ENCODE peak calls at places on chromosomes 16 and 17, in six cellular contexts. One of them, this sample, is unnamed. For H4K20me1, the result is how much of the 10 kb centered on the place peaks cover.

GRCh38 chr17:7803981-7804380 is 30.0 kb upstream of the KDM6B start:
- DNase-seq in H9: peak
- DNase-seq in GM23338: peak
- DNase-seq in fibroblast of lung: no peak
- DNase-seq in mammary epithelial cell: peak
- DNase-seq in IMR-90: no peak
- DNase-seq in this sample: no peak

GRCh38 chr17:4679652-4680051 is 24.3 kb downstream of the PELP1 start:
- DNase-seq in H9: no peak
- DNase-seq in GM23338: no peak
- DNase-seq in fibroblast of lung: peak
- DNase-seq in mammary epithelial cell: peak
- DNase-seq in IMR-90: peak
- DNase-seq in this sample: no peak

GRCh38 chr17:28482551-28483199 is 9.2 kb downstream of the SLC13A2 start:
- DNase-seq in H9: no peak
- DNase-seq in GM23338: no peak
- DNase-seq in fibroblast of lung: no peak
- DNase-seq in mammary epithelial cell: no peak
- DNase-seq in IMR-90: no peak
- DNase-seq in this sample: no peak

GRCh38 chr16:87409781-87410180 is 17.6 kb downstream of the MAP1LC3B start:
- DNase-seq in H9: no peak
- DNase-seq in GM23338: no peak
- DNase-seq in fibroblast of lung: no peak
- DNase-seq in mammary epithelial cell: no peak
- DNase-seq in IMR-90: no peak
- DNase-seq in this sample: no peak

GRCh38 chr17:9011001-9011400 is 10.3 kb upstream of the NTN1 start:
- DNase-seq in H9: no peak
- DNase-seq in GM23338: no peak
- DNase-seq in fibroblast of lung: no peak
- DNase-seq in mammary epithelial cell: no peak
- DNase-seq in IMR-90: no peak
- DNase-seq in this sample: no peak

GRCh38 chr17:80921159-80921558 is 70.5 kb upstream of the CHMP6 start:
- DNase-seq in H9: no peak
- DNase-seq in GM23338: no peak
- DNase-seq in fibroblast of lung: no peak
- DNase-seq in mammary epithelial cell: no peak
- DNase-seq in IMR-90: no peak
- DNase-seq in this sample: no peak

GRCh38 chr16:106623-107324 is 28.7 kb downstream of the MPG start:
- DNase-seq in H9: peak
- DNase-seq in GM23338: peak
- DNase-seq in fibroblast of lung: peak
- DNase-seq in mammary epithelial cell: peak
- DNase-seq in IMR-90: peak
- DNase-seq in this sample: peak

GRCh38 chr16:55333690-55334089 is 9.7 kb downstream of the IRX6 start:
- DNase-seq in H9: no peak
- DNase-seq in GM23338: no peak
- DNase-seq in fibroblast of lung: no peak
- DNase-seq in mammary epithelial cell: no peak
- DNase-seq in IMR-90: no peak
- DNase-seq in this sample: no peak

GRCh38 chr16:72210072-72210471 is 38.1 kb upstream of the PMFBP1 start:
- DNase-seq in H9: no peak
- DNase-seq in GM23338: no peak
- DNase-seq in fibroblast of lung: no peak
- DNase-seq in mammary epithelial cell: no peak
- DNase-seq in IMR-90: no peak
- DNase-seq in this sample: no peak

GRCh38 chr17:66347661-66348604 is 45.5 kb downstream of the PRKCA start:
- DNase-seq in H9: no peak
- DNase-seq in GM23338: no peak
- DNase-seq in fibroblast of lung: peak
- DNase-seq in mammary epithelial cell: peak
- DNase-seq in IMR-90: peak
- DNase-seq in this sample: no peak

GRCh38 chr17:8372422-8372821 is 4.1 kb downstream of the KRABD2 start:
- DNase-seq in H9: no peak
- DNase-seq in GM23338: no peak
- DNase-seq in fibroblast of lung: no peak
- DNase-seq in mammary epithelial cell: peak
- DNase-seq in IMR-90: no peak
- DNase-seq in this sample: no peak

GRCh38 chr17:38868095-38868967 is 1.5 kb upstream of the LASP1 start:
- DNase-seq in H9: no peak
- DNase-seq in GM23338: peak
- DNase-seq in fibroblast of lung: peak
- DNase-seq in mammary epithelial cell: no peak
- DNase-seq in IMR-90: peak
- DNase-seq in this sample: peak

GRCh38 chr17:41645371-41646063 is 21.1 kb upstream of the KRT17 start:
- DNase-seq in H9: no peak
- DNase-seq in GM23338: no peak
- DNase-seq in fibroblast of lung: peak
- DNase-seq in mammary epithelial cell: peak
- DNase-seq in IMR-90: peak
- DNase-seq in this sample: no peak

GRCh38 chr16:9969580-9969979 is 212.6 kb downstream of the GRIN2A start:
- DNase-seq in H9: no peak
- DNase-seq in GM23338: no peak
- DNase-seq in fibroblast of lung: no peak
- DNase-seq in mammary epithelial cell: no peak
- DNase-seq in IMR-90: no peak
- DNase-seq in this sample: no peak

GRCh38 chr16:31474173-31474714 is 2.3 kb downstream of the TGFB1I1 start:
- DNase-seq in H9: no peak
- DNase-seq in GM23338: no peak
- DNase-seq in fibroblast of lung: peak
- DNase-seq in mammary epithelial cell: no peak
- DNase-seq in IMR-90: peak
- DNase-seq in this sample: no peak

GRCh38 chr17:50290074-50290702 is 15.9 kb downstream of the TMEM92 start:
- DNase-seq in H9: no peak
- DNase-seq in GM23338: no peak
- DNase-seq in fibroblast of lung: peak
- DNase-seq in mammary epithelial cell: peak
- DNase-seq in IMR-90: peak
- DNase-seq in this sample: no peak

GRCh38 chr17:73227379-73227778 is 34.3 kb downstream of the CPSF4L start:
- DNase-seq in H9: no peak
- DNase-seq in GM23338: no peak
- DNase-seq in fibroblast of lung: no peak
- DNase-seq in mammary epithelial cell: no peak
- DNase-seq in IMR-90: no peak
- DNase-seq in this sample: no peak

GRCh38 chr17:73228748-73229236 is 32.9 kb downstream of the CPSF4L start:
- DNase-seq in H9: no peak
- DNase-seq in GM23338: peak
- DNase-seq in fibroblast of lung: peak
- DNase-seq in mammary epithelial cell: peak
- DNase-seq in IMR-90: peak
- DNase-seq in this sample: no peak

GRCh38 chr17:73224663-73225305 is 31.9 kb downstream of the COG1 start:
- DNase-seq in H9: no peak
- DNase-seq in GM23338: no peak
- DNase-seq in fibroblast of lung: no peak
- DNase-seq in mammary epithelial cell: peak
- DNase-seq in IMR-90: no peak
- DNase-seq in this sample: no peak

GRCh38 chr17:73227944-73228343 is 33.7 kb downstream of the CPSF4L start:
- DNase-seq in H9: no peak
- DNase-seq in GM23338: no peak
- DNase-seq in fibroblast of lung: no peak
- DNase-seq in mammary epithelial cell: no peak
- DNase-seq in IMR-90: no peak
- DNase-seq in this sample: no peak

DNA sequence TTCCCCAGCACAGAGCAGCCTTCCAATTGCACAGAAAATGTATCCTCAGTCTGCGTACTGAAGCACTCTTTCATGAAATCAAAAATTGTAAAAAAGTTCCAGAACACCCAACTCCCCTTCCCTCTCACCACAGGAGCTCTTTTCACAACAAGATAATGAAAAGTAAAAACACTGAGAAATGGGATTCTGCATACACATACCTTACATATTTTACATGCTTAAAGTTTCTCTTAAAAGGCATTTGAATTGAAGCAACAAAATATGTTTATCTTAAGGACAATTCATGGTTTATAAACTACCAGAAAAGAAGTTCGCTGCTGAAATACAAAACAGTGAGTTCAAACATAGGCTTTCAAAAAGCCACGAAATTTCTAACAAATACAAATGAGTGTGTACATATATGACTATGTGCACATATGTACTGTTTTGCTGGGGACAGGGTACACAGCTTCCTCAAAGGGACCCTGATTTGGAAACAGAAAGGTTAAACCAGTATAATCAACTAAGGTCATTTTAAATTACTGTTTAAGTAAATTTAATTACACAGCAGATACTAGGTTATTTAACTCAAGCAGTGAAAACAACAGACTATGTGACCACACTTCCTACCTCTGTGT is 33.8 kb downstream of the COG1 start:
- DNase-seq in H9: no peak
- DNase-seq in GM23338: peak
- DNase-seq in fibroblast of lung: peak
- DNase-seq in mammary epithelial cell: no peak
- DNase-seq in IMR-90: peak
- DNase-seq in this sample: no peak
- H4K20me1 ChIP-seq in H9: under half
- H4K20me1 ChIP-seq in GM23338: under half
- H4K20me1 ChIP-seq in fibroblast of lung: under half
- H4K20me1 ChIP-seq in mammary epithelial cell: under half
- H4K20me1 ChIP-seq in IMR-90: under half
- H4K20me1 ChIP-seq in this sample: under half

GRCh38 chr16:1318268-1318545 is 8.8 kb downstream of the UBE2I start:
- DNase-seq in H9: no peak
- DNase-seq in GM23338: no peak
- DNase-seq in fibroblast of lung: no peak
- DNase-seq in mammary epithelial cell: no peak
- DNase-seq in IMR-90: no peak
- DNase-seq in this sample: no peak
- H4K20me1 ChIP-seq in H9: under half
- H4K20me1 ChIP-seq in GM23338: under half
- H4K20me1 ChIP-seq in fibroblast of lung: under half
- H4K20me1 ChIP-seq in mammary epithelial cell: under half
- H4K20me1 ChIP-seq in IMR-90: half or more
- H4K20me1 ChIP-seq in this sample: half or more

GRCh38 chr16:28834873-28835863 is 11.0 kb downstream of the TUFM start:
- DNase-seq in H9: no peak
- DNase-seq in GM23338: no peak
- DNase-seq in fibroblast of lung: no peak
- DNase-seq in mammary epithelial cell: no peak
- DNase-seq in IMR-90: no peak
- DNase-seq in this sample: no peak

GRCh38 chr16:28835864-28836760 is 10.0 kb downstream of the TUFM start:
- DNase-seq in H9: no peak
- DNase-seq in GM23338: no peak
- DNase-seq in fibroblast of lung: no peak
- DNase-seq in mammary epithelial cell: no peak
- DNase-seq in IMR-90: no peak
- DNase-seq in this sample: no peak

GRCh38 chr16:28836761-28837064 is 9.4 kb downstream of the TUFM start:
- DNase-seq in H9: no peak
- DNase-seq in GM23338: no peak
- DNase-seq in fibroblast of lung: no peak
- DNase-seq in mammary epithelial cell: no peak
- DNase-seq in IMR-90: no peak
- DNase-seq in this sample: no peak

GRCh38 chr16:28837672-28838557 is 8.2 kb downstream of the TUFM start:
- DNase-seq in H9: no peak
- DNase-seq in GM23338: no peak
- DNase-seq in fibroblast of lung: no peak
- DNase-seq in mammary epithelial cell: no peak
- DNase-seq in IMR-90: no peak
- DNase-seq in this sample: no peak

GRCh38 chr16:28834349-28834748 is 11.6 kb downstream of the ATXN2L start:
- DNase-seq in H9: no peak
- DNase-seq in GM23338: no peak
- DNase-seq in fibroblast of lung: no peak
- DNase-seq in mammary epithelial cell: no peak
- DNase-seq in IMR-90: no peak
- DNase-seq in this sample: no peak
- H4K20me1 ChIP-seq in H9: under half
- H4K20me1 ChIP-seq in GM23338: under half
- H4K20me1 ChIP-seq in fibroblast of lung: under half
- H4K20me1 ChIP-seq in mammary epithelial cell: under half
- H4K20me1 ChIP-seq in IMR-90: under half
- H4K20me1 ChIP-seq in this sample: under half

GRCh38 chr17:48728232-48729231 is at the start of gene HOXB13:
- DNase-seq in H9: peak
- DNase-seq in GM23338: peak
- DNase-seq in fibroblast of lung: no peak
- DNase-seq in mammary epithelial cell: no peak
- DNase-seq in IMR-90: peak
- DNase-seq in this sample: peak
- H4K20me1 ChIP-seq in H9: under half
- H4K20me1 ChIP-seq in GM23338: half or more
- H4K20me1 ChIP-seq in fibroblast of lung: under half
- H4K20me1 ChIP-seq in mammary epithelial cell: under half
- H4K20me1 ChIP-seq in IMR-90: under half
- H4K20me1 ChIP-seq in this sample: half or more

GRCh38 chr16:89278441-89279240 is 61.1 kb downstream of the ZNF778 start:
- DNase-seq in H9: no peak
- DNase-seq in GM23338: no peak
- DNase-seq in fibroblast of lung: no peak
- DNase-seq in mammary epithelial cell: no peak
- DNase-seq in IMR-90: no peak
- DNase-seq in this sample: no peak
- H4K20me1 ChIP-seq in H9: under half
- H4K20me1 ChIP-seq in GM23338: under half
- H4K20me1 ChIP-seq in fibroblast of lung: under half
- H4K20me1 ChIP-seq in mammary epithelial cell: under half
- H4K20me1 ChIP-seq in IMR-90: under half
- H4K20me1 ChIP-seq in this sample: under half

DNA sequence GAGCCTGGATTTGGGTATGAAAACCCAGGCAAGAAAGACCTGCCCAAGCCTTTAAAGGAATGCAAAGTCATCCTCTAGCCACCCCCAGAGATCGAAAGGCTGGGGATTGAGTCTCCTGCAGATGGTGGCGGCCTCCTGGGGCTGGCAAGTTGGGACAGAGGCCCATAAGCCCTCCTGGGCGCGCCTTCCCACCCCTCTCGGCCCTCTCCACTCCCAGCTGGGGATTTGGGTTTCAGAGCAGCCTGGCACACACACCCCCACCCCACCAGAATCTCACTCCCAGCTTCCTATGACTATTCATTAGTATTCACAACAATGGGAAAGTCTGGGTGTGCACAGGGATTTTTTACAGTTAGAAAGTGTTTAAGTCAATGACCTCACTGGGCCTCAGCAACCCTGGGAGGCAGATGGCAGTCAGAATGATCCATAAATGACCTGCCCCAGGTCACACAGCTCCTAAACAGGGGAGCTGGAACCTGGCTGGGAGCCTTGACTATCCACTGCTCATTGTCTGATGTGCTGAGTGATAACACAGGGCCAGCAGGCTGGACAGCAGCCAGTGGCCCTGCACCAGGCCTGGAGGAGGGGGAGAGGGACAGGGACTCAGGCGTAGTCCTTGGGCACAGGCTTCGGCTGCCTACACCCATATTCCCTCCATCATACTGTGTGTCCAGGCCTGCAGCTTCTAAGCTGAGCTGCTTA is 12.1 kb downstream of the NHERF1 start:
- DNase-seq in H9: no peak
- DNase-seq in GM23338: no peak
- DNase-seq in fibroblast of lung: no peak
- DNase-seq in mammary epithelial cell: peak
- DNase-seq in IMR-90: no peak
- DNase-seq in this sample: peak
- H4K20me1 ChIP-seq in H9: under half
- H4K20me1 ChIP-seq in GM23338: under half
- H4K20me1 ChIP-seq in fibroblast of lung: under half
- H4K20me1 ChIP-seq in mammary epithelial cell: under half
- H4K20me1 ChIP-seq in IMR-90: under half
- H4K20me1 ChIP-seq in this sample: half or more